ENCODE peak calls at places on chromosomes 2 and 18, in nine cellular contexts. T, G, A, D, M, Y, F, X and B are unnamed samples. For H3K4me1 and H3K9me3, the result is how much of the 10 kb centered on the place peaks cover.

GRCh38 chr2:28117104-28117596 is 226.6 kb downstream of the BABAM2 start:
- DNase-seq in X (no peak), G (no peak), M (no peak), D (no peak), A (no peak), T (no peak), Y (no peak), F (no peak), B (no peak)

GRCh38 chr2:195675783-195676427 is 18.9 kb downstream of the SLC39A10 start:
- DNase-seq in F (no peak), D (no peak), X (no peak), A (no peak), G (no peak), T (no peak), Y (no peak), M (no peak), B (no peak)

GRCh38 chr2:70019096-70019495 is 57.7 kb upstream of the ASPRV1 start:
- DNase-seq in F (no peak), T (no peak), M (no peak), Y (no peak), A (no peak), X (no peak), G (no peak), D (no peak), B (no peak)

GRCh38 chr2:20447437-20448245 is 767 bp downstream of the RHOB start:
- DNase-seq in D (peak), T (no peak), Y (peak), X (peak), A (peak), G (no peak), M (peak), F (peak), B (peak)

GRCh38 chr18:2948038-2948437 is 64.9 kb downstream of the LPIN2 start:
- DNase-seq in X (peak), M (no peak), D (peak), G (peak), T (no peak), F (no peak), A (peak), Y (no peak), B (no peak)

GRCh38 chr2:134406311-134406710 is 152.4 kb downstream of the MGAT5 start:
- DNase-seq in F (no peak), A (no peak), X (peak), T (no peak), D (no peak), Y (peak), M (no peak), G (no peak), B (no peak)

GRCh38 chr2:66189598-66189997 is 245.3 kb upstream of the MEIS1 start:
- DNase-seq in M (no peak), D (peak), A (no peak), G (no peak), T (no peak), F (no peak), X (no peak), Y (no peak), B (no peak)

GRCh38 chr2:235468978-235469694 is 24.7 kb upstream of the AGAP1 start:
- DNase-seq in A (peak), D (peak), Y (peak), T (no peak), G (no peak), F (peak), X (peak), M (peak), B (no peak)

GRCh38 chr2:9945596-9945995 is 5.9 kb upstream of the GRHL1 start:
- DNase-seq in A (no peak), M (no peak), T (no peak), D (no peak), Y (peak), G (no peak), X (no peak), F (no peak), B (no peak)

GRCh38 chr2:112839407-112840067 is 3.0 kb upstream of the IL1B start:
- DNase-seq in D (peak), G (no peak), F (no peak), T (no peak), Y (no peak), M (no peak), X (peak), A (peak), B (no peak)

GRCh38 chr2:218567797-218568189 is 358 bp downstream of the USP37 start:
- DNase-seq in A (no peak), G (no peak), D (no peak), M (no peak), Y (no peak), T (no peak), X (no peak), F (no peak), B (no peak)

GRCh38 chr2:26144953-26145680 is 27.8 kb upstream of the GAREM2 start:
- DNase-seq in Y (peak), D (peak), F (peak), T (peak), A (peak), M (peak), G (peak), X (peak), B (peak)

GRCh38 chr2:30300456-30301221 is 69.3 kb downstream of the LBH start:
- DNase-seq in G (no peak), F (no peak), M (peak), D (peak), X (no peak), Y (no peak), A (no peak), T (no peak), B (no peak)

GRCh38 chr2:177143444-177143843 is 69.2 kb upstream of the HNRNPA3 start:
- DNase-seq in D (peak), T (no peak), M (peak), A (no peak), G (no peak), Y (no peak), F (no peak), X (peak), B (no peak)

GRCh38 chr2:367246-367645 is 79.4 kb upstream of the ALKAL2 start:
- DNase-seq in M (no peak), D (peak), X (no peak), T (no peak), F (no peak), G (no peak), A (no peak), Y (no peak), B (no peak)

GRCh38 chr18:43847164-43848091 is 570.1 kb upstream of the SYT4 start:
- DNase-seq in G (no peak), D (peak), T (no peak), X (peak), M (no peak), F (no peak), Y (no peak), A (no peak), B (no peak)

GRCh38 chr2:207897541-207898353 is 127.6 kb downstream of the PLEKHM3 start:
- DNase-seq in D (no peak), T (no peak), M (no peak), Y (no peak), F (peak), A (no peak), G (no peak), X (no peak), B (no peak)

GRCh38 chr18:46676162-46676830 is 19.3 kb upstream of the LOXHD1 start:
- DNase-seq in A (no peak), T (no peak), M (no peak), Y (no peak), D (peak), X (peak), G (no peak), F (no peak), B (no peak)

GRCh38 chr2:185787530-185788145 is 49.0 kb downstream of the FSIP2 start:
- DNase-seq in F (no peak), Y (no peak), T (no peak), M (no peak), X (peak), G (no peak), D (peak), A (no peak), B (no peak)

GRCh38 chr2:144550916-144551315 is 31.0 kb upstream of the ZEB2 start:
- DNase-seq in A (no peak), F (no peak), D (peak), X (no peak), G (no peak), Y (no peak), M (no peak), T (no peak), B (no peak)

GRCh38 chr2:162058973-162059668 is 14.9 kb downstream of the DPP4 start:
- DNase-seq in F (no peak), D (peak), M (no peak), T (no peak), Y (no peak), X (no peak), G (no peak), A (no peak), B (no peak)

GRCh38 chr2:202023198-202023903 is 10.3 kb upstream of the FZD7 start:
- DNase-seq in T (no peak), F (no peak), D (no peak), Y (no peak), G (no peak), M (no peak), A (peak), X (no peak), B (no peak)

GRCh38 chr18:77544792-77545191 is 295.1 kb downstream of the GALR1 start:
- DNase-seq in A (no peak), X (no peak), Y (no peak), T (no peak), D (no peak), M (no peak), F (no peak), G (no peak), B (no peak)

GRCh38 chr18:28794459-28795245 is 617.7 kb upstream of the CDH2 start:
- DNase-seq in A (no peak), X (peak), T (no peak), Y (peak), F (no peak), G (no peak), D (peak), M (no peak), B (no peak)

GRCh38 chr2:8219631-8220393 is 462.0 kb upstream of the ID2 start:
- DNase-seq in D (peak), M (no peak), A (no peak), T (no peak), F (no peak), Y (no peak), X (no peak), G (no peak), B (no peak)

GRCh38 chr2:217366996-217367395 is 507.1 kb upstream of the TNP1 start:
- DNase-seq in Y (peak), M (no peak), X (peak), G (no peak), A (no peak), D (peak), T (no peak), F (no peak), B (no peak)

GRCh38 chr2:205566556-205567061 is 115.7 kb upstream of the NRP2 start:
- DNase-seq in X (peak), G (no peak), Y (no peak), D (no peak), A (no peak), T (no peak), M (no peak), F (no peak), B (no peak)

GRCh38 chr2:20213651-20214565 is 11.0 kb downstream of the SDC1 start:
- DNase-seq in F (no peak), D (no peak), G (peak), T (no peak), Y (no peak), X (no peak), A (peak), M (no peak), B (no peak)

GRCh38 chr2:84830758-84831500 is 50.0 kb downstream of the TRABD2A start:
- DNase-seq in A (no peak), G (no peak), F (no peak), D (no peak), Y (no peak), M (no peak), X (no peak), T (no peak), B (no peak)

GRCh38 chr2:193743089-193743488 is 1548.4 kb upstream of the TMEFF2 start:
- DNase-seq in G (no peak), T (no peak), A (no peak), D (no peak), M (no peak), F (no peak), X (no peak), Y (no peak), B (no peak)

GRCh38 chr2:17051558-17051957 is 385.9 kb upstream of the CYRIA start:
- DNase-seq in M (no peak), X (no peak), T (no peak), D (no peak), F (no peak), G (no peak), Y (no peak), A (no peak), B (no peak)

GRCh38 chr18:50748243-50749229 is 71.3 kb downstream of the MRO start:
- DNase-seq in A (peak), M (no peak), G (no peak), X (no peak), Y (no peak), T (no peak), D (no peak), F (no peak), B (no peak)

GRCh38 chr2:37387143-37387835 is 42.9 kb downstream of the QPCT start:
- DNase-seq in D (peak), A (no peak), T (no peak), F (no peak), X (peak), M (no peak), G (no peak), Y (no peak), B (no peak)

GRCh38 chr18:58505181-58505580 is 123.7 kb downstream of the ALPK2 start:
- DNase-seq in F (no peak), D (no peak), A (no peak), M (no peak), Y (no peak), G (no peak), X (no peak), T (no peak), B (peak)

GRCh38 chr18:13303761-13304364 is 85.3 kb downstream of the LDLRAD4 start:
- DNase-seq in M (no peak), Y (no peak), X (no peak), F (no peak), T (no peak), A (peak), D (no peak), G (no peak), B (no peak)

GRCh38 chr2:8550481-8550880 is 131.4 kb upstream of the ID2 start:
- DNase-seq in G (no peak), A (peak), T (no peak), F (peak), X (no peak), Y (no peak), M (peak), D (no peak), B (no peak)

GRCh38 chr2:39481611-39482010 is 44.5 kb upstream of the MAP4K3 start:
- DNase-seq in G (no peak), M (no peak), F (no peak), D (peak), X (peak), A (no peak), T (no peak), Y (peak), B (no peak)

GRCh38 chr2:43005975-43006833 is 213.8 kb upstream of the HAAO start:
- DNase-seq in D (no peak), Y (no peak), X (no peak), A (peak), T (no peak), F (no peak), G (no peak), M (no peak), B (no peak)
- H3K27ac ChIP-seq in D (no peak), Y (no peak), X (no peak), A (no peak), T (no peak), F (peak), G (peak), M (no peak), B (no peak)

GRCh38 chr2:240440704-240441320 is 5.3 kb downstream of the GPC1 start:
- DNase-seq in D (no peak), M (no peak), F (no peak), G (no peak), X (no peak), A (no peak), Y (no peak), T (no peak), B (no peak)
- H3K4me1 ChIP-seq in D (under half), M (under half), F (under half), G (under half), X (under half), A (under half), Y (under half), T (under half), B (under half)

DNA sequence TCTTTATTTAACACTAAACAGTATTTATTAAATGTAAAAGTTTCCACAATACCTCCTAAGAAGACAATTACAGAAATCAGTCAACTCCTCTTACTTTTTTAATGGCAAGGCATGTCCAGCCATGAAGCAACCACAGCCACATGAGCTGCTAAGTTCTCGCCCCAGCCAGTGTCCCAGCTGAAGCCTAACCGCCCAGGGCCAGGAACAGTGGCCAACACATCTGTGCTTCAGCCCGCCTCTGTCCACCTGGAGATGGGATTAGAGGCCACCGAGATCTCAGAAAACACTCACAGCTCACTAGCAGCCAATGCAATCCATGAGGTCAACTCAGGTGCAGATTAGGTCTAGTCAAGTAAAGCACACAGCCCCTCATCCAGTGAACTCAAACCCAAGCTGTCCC is 40.2 kb downstream of the PID1 start:
- DNase-seq in T (no peak), Y (no peak), F (no peak), G (no peak), M (peak), D (no peak), A (no peak), X (no peak), B (no peak)
- H3K9me3 ChIP-seq in T (under half), Y (under half), F (under half), G (under half), M (under half), D (under half), A (under half), X (under half), B (under half)

DNA sequence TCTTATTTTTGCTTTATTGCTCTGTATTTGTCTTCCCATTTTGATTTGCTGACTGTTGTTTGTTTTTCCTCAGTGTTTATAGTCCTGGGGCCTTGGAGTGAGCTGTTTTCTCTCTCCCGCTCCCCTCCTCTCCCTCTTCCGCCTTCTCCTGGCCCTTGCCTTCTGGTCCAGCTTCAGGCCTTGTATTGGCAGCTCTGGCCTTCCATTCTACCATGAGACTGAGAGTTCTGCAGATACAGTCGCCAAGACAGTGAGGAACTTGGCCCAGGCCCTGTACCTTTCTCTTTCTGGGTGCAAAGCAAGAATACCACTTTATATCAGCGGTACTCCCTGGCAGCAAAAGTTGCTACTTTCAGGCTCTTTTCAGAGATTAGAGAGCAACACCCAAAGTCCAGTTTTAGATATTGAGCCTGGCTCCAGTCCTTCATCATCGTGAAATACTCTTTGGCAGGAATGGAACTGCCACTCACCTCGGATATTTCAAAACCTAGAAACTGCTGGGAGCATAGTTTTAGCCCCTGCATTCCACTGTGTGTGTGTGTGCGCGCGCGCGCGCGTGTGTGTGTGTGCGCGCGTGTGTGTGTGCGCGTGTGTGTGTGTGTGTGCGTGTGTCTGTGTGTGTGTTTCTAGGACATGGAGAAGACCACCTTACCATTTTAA is 17.1 kb upstream of the L3MBTL4 start:
- DNase-seq in A (no peak), T (no peak), D (no peak), M (no peak), G (no peak), F (no peak), X (no peak), Y (no peak), B (no peak)
- H3K27ac ChIP-seq in A (no peak), T (no peak), D (no peak), M (no peak), G (no peak), F (no peak), X (no peak), Y (no peak), B (no peak)

GRCh38 chr18:48929212-48929612 is 21.6 kb downstream of the SMAD7 start:
- DNase-seq in F (no peak), T (no peak), G (no peak), A (no peak), Y (no peak), X (no peak), D (peak), M (no peak), B (no peak)
- H3K4me1 ChIP-seq in F (half or more), T (half or more), G (under half), A (half or more), Y (under half), X (under half), D (half or more), M (half or more), B (half or more)

DNA sequence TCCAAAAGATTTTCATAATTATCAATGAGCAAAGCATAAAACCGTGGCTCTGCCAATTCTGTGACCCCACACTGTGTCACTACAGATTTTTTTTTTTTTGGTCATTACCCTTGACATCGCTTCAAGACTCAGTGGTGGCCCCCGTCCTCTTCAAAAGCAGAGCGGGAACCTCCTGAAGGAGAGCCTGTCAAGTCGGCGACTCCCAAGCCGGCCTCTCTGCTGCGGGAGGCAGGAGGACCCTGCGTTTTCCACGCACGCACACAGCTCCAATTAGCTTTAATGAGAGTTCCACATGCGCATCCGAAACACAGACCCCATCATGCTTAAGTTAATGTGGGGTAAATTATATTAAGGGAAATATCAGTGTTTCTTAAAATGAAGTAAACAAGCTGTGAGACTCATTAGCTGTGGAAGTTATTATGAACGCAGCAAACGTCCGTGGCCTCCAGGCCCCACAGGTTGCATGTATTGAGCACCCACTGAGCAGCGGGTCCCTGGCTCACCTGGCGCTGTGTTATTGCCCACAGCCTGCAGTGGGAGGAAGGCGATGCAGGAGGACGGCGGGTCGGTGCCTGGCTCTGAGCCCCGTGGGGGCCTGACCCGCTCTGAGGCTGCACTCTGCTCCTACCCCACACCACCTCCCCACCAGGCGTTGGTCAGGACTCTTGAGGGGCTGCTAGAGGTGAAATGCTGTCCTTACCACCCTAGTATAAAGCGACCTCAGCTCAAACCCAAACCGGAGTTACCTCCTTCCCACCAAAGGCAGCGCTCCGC is 181.0 kb upstream of the SALL3 start:
- DNase-seq in A (no peak), F (no peak), Y (no peak), M (no peak), T (no peak), D (no peak), X (no peak), G (no peak), B (no peak)
- H3K9me3 ChIP-seq in A (under half), F (under half), Y (under half), M (under half), T (under half), D (under half), X (under half), G (under half), B (under half)

DNA sequence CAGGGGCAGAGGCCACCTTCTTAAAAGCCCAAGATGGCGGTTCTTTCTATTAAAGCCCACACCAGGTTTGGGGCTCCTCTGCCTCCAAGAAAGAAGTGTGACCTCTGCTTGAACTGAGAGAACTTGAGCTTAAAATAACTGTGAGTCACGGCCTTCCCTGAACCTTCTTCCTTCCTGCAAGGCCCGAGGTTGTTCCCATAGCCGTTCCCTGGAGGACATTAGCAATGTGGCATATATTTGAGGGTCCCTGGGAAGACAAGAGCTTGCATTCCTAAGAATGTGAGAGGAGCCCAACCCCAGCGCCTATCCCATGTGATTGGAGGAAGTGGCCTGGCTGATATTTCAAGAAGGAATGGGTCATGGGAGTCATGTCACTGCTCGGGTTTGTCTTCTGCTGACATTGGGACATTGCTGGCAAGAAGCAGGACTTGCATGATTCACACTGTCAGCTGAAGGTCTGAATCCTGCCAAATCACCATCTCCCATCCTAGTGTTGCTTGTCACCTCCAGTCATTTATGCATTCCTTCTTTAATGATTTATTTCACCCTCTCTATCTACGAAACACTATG is 168.1 kb downstream of the TRIB2 start:
- DNase-seq in F (no peak), Y (peak), G (no peak), M (peak), T (no peak), D (peak), X (peak), A (no peak), B (no peak)
- H3K27ac ChIP-seq in F (no peak), Y (peak), G (no peak), M (no peak), T (no peak), D (peak), X (peak), A (no peak), B (no peak)